ENCODE peak calls at places on chromosomes 3 and 15, in nine cellular contexts. P is COR-L47; Q is GM12892; E is mesothelial cell of epicardium; M is body of pancreas; U is activated CD8-positive, alpha-beta memory T cell treated with anti-CD3 and anti-CD28 coated beads, Interleukin-2, amount 10 ng/mL, durations not matched to agents 7 days and 5 days; C is colonic mucosa; R is NT2/D1; H is RPMI8226. X is an unnamed sample.

GRCh38 chr3:101695779-101696372 is 9.4 kb upstream of the RPL24 start:
- DNase-seq in P (no peak), Q (no peak), E (no peak), M (peak), U (no peak), C (peak), R (no peak), H (peak), X (no peak)

GRCh38 chr3:113264249-113264648 is 52.9 kb downstream of the BOC start:
- DNase-seq in P (peak), Q (no peak), E (no peak), M (peak), U (no peak), C (no peak), R (peak), H (no peak), X (peak)

GRCh38 chr3:169971522-169971921 is 4.9 kb downstream of the SEC62 start:
- DNase-seq in P (no peak), Q (no peak), E (no peak), M (no peak), U (no peak), C (no peak), R (no peak), H (no peak), X (no peak)

GRCh38 chr3:73727117-73727802 is 102.5 kb upstream of the PDZRN3 start:
- DNase-seq in P (no peak), Q (no peak), E (no peak), M (peak), U (no peak), C (no peak), R (peak), H (no peak), X (no peak)

GRCh38 chr3:163890661-163891060 is 1187.6 kb downstream of the SI start:
- DNase-seq in P (peak), Q (no peak), E (no peak), M (no peak), U (no peak), C (no peak), R (no peak), H (no peak), X (peak)

GRCh38 chr3:58079773-58080172 is 71.6 kb downstream of the FLNB start:
- DNase-seq in P (no peak), Q (no peak), E (no peak), M (no peak), U (no peak), C (no peak), R (no peak), H (no peak), X (no peak)

GRCh38 chr3:125556314-125556713 is 36.3 kb upstream of the SNX4 start:
- DNase-seq in P (no peak), Q (no peak), E (no peak), M (no peak), U (no peak), C (no peak), R (no peak), H (no peak), X (no peak)

GRCh38 chr3:141930801-141931200 is 54.4 kb downstream of the ATP1B3 start:
- DNase-seq in P (no peak), Q (no peak), E (no peak), M (no peak), U (peak), C (peak), R (no peak), H (no peak), X (no peak)

GRCh38 chr15:40407343-40407990 is 1.9 kb downstream of the IVD start:
- DNase-seq in P (no peak), Q (peak), E (no peak), M (no peak), U (no peak), C (no peak), R (no peak), H (no peak), X (no peak)

GRCh38 chr3:186589856-186590579 is 19.5 kb downstream of the DNAJB11 start:
- DNase-seq in P (peak), Q (no peak), E (no peak), M (peak), U (no peak), C (no peak), R (no peak), H (no peak), X (peak)

GRCh38 chr3:101972430-101973162 is 123.3 kb downstream of the NFKBIZ start:
- DNase-seq in P (no peak), Q (no peak), E (no peak), M (no peak), U (no peak), C (no peak), R (no peak), H (no peak), X (no peak)

GRCh38 chr3:53154731-53155320 is 6.2 kb upstream of the PRKCD start:
- DNase-seq in P (no peak), Q (no peak), E (no peak), M (no peak), U (no peak), C (no peak), R (no peak), H (no peak), X (no peak)

GRCh38 chr15:83458396-83458795 is 11.3 kb downstream of the SH3GL3 start:
- DNase-seq in P (no peak), Q (no peak), E (no peak), M (no peak), U (no peak), C (no peak), R (no peak), H (no peak), X (no peak)

GRCh38 chr3:186192823-186193222 is 83.9 kb upstream of the ETV5 start:
- DNase-seq in P (no peak), Q (no peak), E (no peak), M (no peak), U (no peak), C (no peak), R (no peak), H (no peak), X (no peak)

GRCh38 chr3:106740116-106740515 is 637.1 kb upstream of the CCDC54 start:
- DNase-seq in P (no peak), Q (no peak), E (no peak), M (no peak), U (no peak), C (no peak), R (no peak), H (no peak), X (no peak)

GRCh38 chr3:52682016-52682415 is 3.7 kb downstream of the PBRM1 start:
- DNase-seq in P (no peak), Q (no peak), E (no peak), M (peak), U (no peak), C (no peak), R (no peak), H (peak), X (no peak)

GRCh38 chr3:188948658-188949400 is 222.9 kb upstream of the TPRG1 start:
- DNase-seq in P (no peak), Q (no peak), E (no peak), M (peak), U (no peak), C (no peak), R (peak), H (no peak), X (no peak)

GRCh38 chr15:25436707-25437106 is 2.1 kb downstream of the UBE3A start:
- DNase-seq in P (no peak), Q (no peak), E (no peak), M (no peak), U (no peak), C (no peak), R (no peak), H (no peak), X (no peak)

GRCh38 chr3:61578667-61579367 is 17.4 kb downstream of the PTPRG start:
- DNase-seq in P (no peak), Q (no peak), E (no peak), M (no peak), U (no peak), C (no peak), R (no peak), H (no peak), X (no peak)

GRCh38 chr3:98657429-98657828 is 64.0 kb upstream of the CPOX start:
- DNase-seq in P (no peak), Q (peak), E (no peak), M (peak), U (peak), C (peak), R (peak), H (peak), X (peak)

GRCh38 chr3:17841190-17841828 is 98.9 kb upstream of the TBC1D5 start:
- DNase-seq in P (peak), Q (peak), E (peak), M (peak), U (peak), C (peak), R (peak), H (peak), X (peak)

GRCh38 chr3:49803464-49804140 is 541 bp downstream of the INKA1 start:
- DNase-seq in P (no peak), Q (peak), E (no peak), M (no peak), U (peak), C (no peak), R (no peak), H (peak), X (peak)

GRCh38 chr3:62587579-62588031 is 214.3 kb upstream of the FEZF2 start:
- DNase-seq in P (no peak), Q (no peak), E (no peak), M (no peak), U (no peak), C (no peak), R (no peak), H (no peak), X (no peak)

GRCh38 chr3:86837871-86838270 is 153.1 kb downstream of the VGLL3 start:
- DNase-seq in P (no peak), Q (no peak), E (no peak), M (no peak), U (no peak), C (no peak), R (no peak), H (no peak), X (no peak)

GRCh38 chr15:90000175-90000923 is 775 bp upstream of the ZNF710 start:
- DNase-seq in P (peak), Q (peak), E (no peak), M (peak), U (no peak), C (no peak), R (no peak), H (peak), X (no peak)

GRCh38 chr15:57138260-57138895 is 219.9 kb downstream of the TCF12 start:
- DNase-seq in P (no peak), Q (no peak), E (no peak), M (peak), U (no peak), C (no peak), R (peak), H (peak), X (peak)

GRCh38 chr3:130834476-130834875 is 59.4 kb upstream of the ATP2C1 start:
- DNase-seq in P (no peak), Q (no peak), E (no peak), M (no peak), U (no peak), C (no peak), R (no peak), H (no peak), X (no peak)

GRCh38 chr3:20105513-20106280 is 65.5 kb downstream of the KAT2B start:
- DNase-seq in P (no peak), Q (no peak), E (no peak), M (no peak), U (no peak), C (no peak), R (no peak), H (no peak), X (no peak)

GRCh38 chr3:186367631-186368030 is 5.6 kb upstream of the DGKG start:
- DNase-seq in P (no peak), Q (no peak), E (no peak), M (no peak), U (no peak), C (no peak), R (no peak), H (no peak), X (no peak)

GRCh38 chr3:89697321-89697916 is 590.0 kb downstream of the EPHA3 start:
- DNase-seq in P (no peak), Q (no peak), E (no peak), M (no peak), U (no peak), C (peak), R (no peak), H (peak), X (peak)